ENCODE peak calls at places on chromosomes 13 and 19, in ten cellular contexts. One of them, this sample, is unnamed.

GRCh38 chr19:4501691-4502090 is 16.6 kb downstream of the PLIN4 start:
- DNase-seq in OCI-LY7: no peak
- DNase-seq in AG04450: no peak
- DNase-seq in HFF-Myc: no peak
- DNase-seq in ascending aorta: no peak
- DNase-seq in MCF 10A: no peak
- DNase-seq in GM10248: no peak
- DNase-seq in sigmoid colon: no peak
- DNase-seq in cardiac muscle cell: no peak
- DNase-seq in endodermal cell: no peak
- DNase-seq in this sample: no peak

GRCh38 chr13:51794959-51795358 is 9.0 kb downstream of the DHRS12 start:
- DNase-seq in ascending aorta: no peak
- DNase-seq in endodermal cell: no peak
- DNase-seq in AG04450: no peak
- DNase-seq in cardiac muscle cell: no peak
- DNase-seq in OCI-LY7: peak
- DNase-seq in HFF-Myc: no peak
- DNase-seq in sigmoid colon: peak
- DNase-seq in MCF 10A: no peak
- DNase-seq in GM10248: no peak
- DNase-seq in this sample: no peak

GRCh38 chr19:13827656-13828055 is 32.4 kb downstream of the ZSWIM4 start:
- DNase-seq in endodermal cell: peak
- DNase-seq in HFF-Myc: no peak
- DNase-seq in ascending aorta: no peak
- DNase-seq in MCF 10A: no peak
- DNase-seq in OCI-LY7: no peak
- DNase-seq in GM10248: no peak
- DNase-seq in cardiac muscle cell: no peak
- DNase-seq in sigmoid colon: no peak
- DNase-seq in AG04450: no peak
- DNase-seq in this sample: no peak

GRCh38 chr19:29680447-29680846 is 15.2 kb downstream of the PLEKHF1 start:
- DNase-seq in cardiac muscle cell: no peak
- DNase-seq in MCF 10A: no peak
- DNase-seq in OCI-LY7: peak
- DNase-seq in AG04450: no peak
- DNase-seq in GM10248: peak
- DNase-seq in endodermal cell: no peak
- DNase-seq in sigmoid colon: no peak
- DNase-seq in ascending aorta: peak
- DNase-seq in HFF-Myc: no peak
- DNase-seq in this sample: peak

GRCh38 chr19:16628984-16629691 is 1.1 kb upstream of the MED26 start:
- DNase-seq in GM10248: no peak
- DNase-seq in HFF-Myc: peak
- DNase-seq in ascending aorta: no peak
- DNase-seq in OCI-LY7: peak
- DNase-seq in cardiac muscle cell: no peak
- DNase-seq in sigmoid colon: peak
- DNase-seq in endodermal cell: no peak
- DNase-seq in AG04450: peak
- DNase-seq in MCF 10A: peak
- DNase-seq in this sample: peak

GRCh38 chr13:40290758-40291157 is 375.7 kb downstream of the FOXO1 start:
- DNase-seq in MCF 10A: no peak
- DNase-seq in HFF-Myc: no peak
- DNase-seq in ascending aorta: no peak
- DNase-seq in GM10248: no peak
- DNase-seq in endodermal cell: no peak
- DNase-seq in AG04450: no peak
- DNase-seq in sigmoid colon: no peak
- DNase-seq in OCI-LY7: no peak
- DNase-seq in cardiac muscle cell: no peak
- DNase-seq in this sample: no peak

GRCh38 chr13:61833228-61833627 is 417.6 kb upstream of the PCDH20 start:
- DNase-seq in HFF-Myc: no peak
- DNase-seq in ascending aorta: no peak
- DNase-seq in MCF 10A: no peak
- DNase-seq in OCI-LY7: no peak
- DNase-seq in GM10248: no peak
- DNase-seq in endodermal cell: no peak
- DNase-seq in cardiac muscle cell: no peak
- DNase-seq in sigmoid colon: no peak
- DNase-seq in AG04450: no peak
- DNase-seq in this sample: no peak

GRCh38 chr19:38035515-38036495 is 128.8 kb downstream of the SIPA1L3 start:
- DNase-seq in AG04450: no peak
- DNase-seq in sigmoid colon: no peak
- DNase-seq in endodermal cell: no peak
- DNase-seq in GM10248: no peak
- DNase-seq in HFF-Myc: no peak
- DNase-seq in cardiac muscle cell: no peak
- DNase-seq in MCF 10A: no peak
- DNase-seq in OCI-LY7: no peak
- DNase-seq in ascending aorta: no peak
- DNase-seq in this sample: no peak

GRCh38 chr13:26424181-26424580 is 133.3 kb upstream of the WASF3 start:
- DNase-seq in cardiac muscle cell: no peak
- DNase-seq in sigmoid colon: peak
- DNase-seq in GM10248: no peak
- DNase-seq in AG04450: no peak
- DNase-seq in MCF 10A: no peak
- DNase-seq in HFF-Myc: no peak
- DNase-seq in endodermal cell: no peak
- DNase-seq in ascending aorta: peak
- DNase-seq in OCI-LY7: no peak
- DNase-seq in this sample: no peak

GRCh38 chr19:42363614-42364346 is 26.3 kb downstream of the CNFN start:
- DNase-seq in MCF 10A: no peak
- DNase-seq in OCI-LY7: peak
- DNase-seq in cardiac muscle cell: no peak
- DNase-seq in AG04450: no peak
- DNase-seq in HFF-Myc: no peak
- DNase-seq in endodermal cell: no peak
- DNase-seq in sigmoid colon: no peak
- DNase-seq in GM10248: peak
- DNase-seq in ascending aorta: no peak
- DNase-seq in this sample: peak

GRCh38 chr19:10858204-10858828 is 10.1 kb downstream of the C19orf38 start:
- DNase-seq in cardiac muscle cell: peak
- DNase-seq in MCF 10A: peak
- DNase-seq in OCI-LY7: peak
- DNase-seq in HFF-Myc: no peak
- DNase-seq in GM10248: peak
- DNase-seq in sigmoid colon: no peak
- DNase-seq in ascending aorta: no peak
- DNase-seq in endodermal cell: peak
- DNase-seq in AG04450: no peak
- DNase-seq in this sample: peak

GRCh38 chr19:36679455-36679854 is 8.0 kb upstream of the ZNF567 start:
- DNase-seq in HFF-Myc: no peak
- DNase-seq in MCF 10A: no peak
- DNase-seq in GM10248: no peak
- DNase-seq in ascending aorta: no peak
- DNase-seq in OCI-LY7: no peak
- DNase-seq in AG04450: no peak
- DNase-seq in cardiac muscle cell: no peak
- DNase-seq in endodermal cell: no peak
- DNase-seq in sigmoid colon: no peak
- DNase-seq in this sample: no peak

GRCh38 chr13:49292742-49293498 is 45.2 kb downstream of the CDADC1 start:
- DNase-seq in GM10248: no peak
- DNase-seq in endodermal cell: no peak
- DNase-seq in MCF 10A: no peak
- DNase-seq in AG04450: peak
- DNase-seq in sigmoid colon: peak
- DNase-seq in ascending aorta: peak
- DNase-seq in cardiac muscle cell: peak
- DNase-seq in OCI-LY7: no peak
- DNase-seq in HFF-Myc: no peak
- DNase-seq in this sample: no peak

GRCh38 chr19:55273978-55274707 is 5.8 kb downstream of the HSPBP1 start:
- DNase-seq in endodermal cell: no peak
- DNase-seq in OCI-LY7: peak
- DNase-seq in HFF-Myc: no peak
- DNase-seq in ascending aorta: no peak
- DNase-seq in AG04450: no peak
- DNase-seq in MCF 10A: no peak
- DNase-seq in GM10248: no peak
- DNase-seq in cardiac muscle cell: no peak
- DNase-seq in sigmoid colon: no peak
- DNase-seq in this sample: no peak

DNA sequence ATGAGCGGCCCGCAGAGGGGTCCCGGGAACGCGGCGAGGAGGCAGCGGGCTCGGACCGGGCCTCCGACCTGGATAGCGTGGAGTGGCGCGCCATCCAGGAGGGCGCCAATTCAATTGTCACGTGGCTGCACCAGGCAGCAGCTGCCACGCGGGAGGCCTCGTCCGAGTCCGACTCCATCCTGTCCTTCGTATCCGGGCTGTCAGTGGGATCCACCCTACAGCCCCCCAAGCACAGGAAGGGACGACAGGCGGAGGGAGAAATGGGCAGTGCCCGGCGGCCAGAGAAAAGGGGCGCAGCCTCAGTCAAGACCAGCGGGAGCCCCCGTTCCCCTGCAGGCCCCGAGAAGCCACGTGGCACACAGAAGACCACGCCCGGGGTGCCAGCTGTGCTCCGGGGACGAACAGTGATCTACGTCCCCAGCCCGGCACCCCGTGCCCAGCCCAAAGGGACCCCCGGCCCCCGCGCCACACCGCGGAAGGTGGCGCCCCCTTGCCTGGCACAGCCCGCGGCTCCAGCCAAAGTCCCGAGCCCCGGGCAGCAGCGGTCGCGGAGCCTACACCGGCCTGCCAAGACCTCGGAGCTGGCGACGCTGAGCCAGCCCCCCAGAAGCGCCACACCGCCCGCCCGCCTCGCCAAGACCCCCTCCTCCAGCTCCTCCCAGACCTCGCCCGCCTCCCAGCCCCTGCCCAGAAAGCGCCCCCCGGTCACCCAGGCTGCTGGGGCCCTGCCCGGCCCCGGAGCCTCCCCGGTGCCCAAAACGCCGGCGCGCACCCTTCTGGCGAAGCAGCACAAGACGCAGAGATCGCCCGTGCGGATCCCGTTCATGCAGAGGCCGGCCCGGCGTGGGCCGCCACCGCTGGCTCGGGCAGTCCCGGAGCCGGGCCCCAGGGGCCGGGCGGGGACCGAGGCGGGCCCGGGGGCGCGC is 10.5 kb downstream of the C19orf25 start:
- DNase-seq in OCI-LY7: peak
- DNase-seq in AG04450: no peak
- DNase-seq in endodermal cell: peak
- DNase-seq in MCF 10A: peak
- DNase-seq in ascending aorta: no peak
- DNase-seq in GM10248: no peak
- DNase-seq in HFF-Myc: no peak
- DNase-seq in cardiac muscle cell: peak
- DNase-seq in sigmoid colon: no peak
- DNase-seq in this sample: peak
- TF ChIP-seq CTCF in OCI-LY7: peak
- TF ChIP-seq CTCF in AG04450: no peak
- TF ChIP-seq CTCF in endodermal cell: no peak
- TF ChIP-seq CTCF in MCF 10A: no peak
- TF ChIP-seq CTCF in ascending aorta: no peak
- TF ChIP-seq CTCF in GM10248: peak
- TF ChIP-seq CTCF in HFF-Myc: no peak
- TF ChIP-seq CTCF in cardiac muscle cell: no peak
- TF ChIP-seq CTCF in sigmoid colon: no peak
- TF ChIP-seq CTCF in this sample: no peak

DNA sequence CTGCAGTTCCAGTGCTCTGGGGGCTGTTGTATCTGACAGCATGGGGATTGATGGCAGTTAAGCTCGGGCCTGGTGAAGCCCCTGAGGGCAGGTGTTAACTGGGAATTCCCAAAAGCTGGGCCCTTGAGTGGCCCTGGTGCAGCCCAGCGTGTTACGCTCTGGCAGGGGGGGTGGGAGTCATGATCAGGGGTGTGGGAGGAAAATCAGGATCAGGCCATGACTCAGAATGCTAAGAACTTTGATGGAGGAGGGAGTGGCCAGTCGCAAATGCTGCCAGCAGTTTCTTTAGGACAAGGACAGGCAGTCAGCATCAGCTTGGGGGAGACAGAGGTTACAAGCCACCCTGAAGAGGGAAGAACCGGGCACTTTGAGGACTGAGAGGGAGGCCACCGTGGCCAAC is 19.6 kb downstream of the AP2A1 start:
- DNase-seq in sigmoid colon: no peak
- DNase-seq in ascending aorta: no peak
- DNase-seq in OCI-LY7: no peak
- DNase-seq in MCF 10A: peak
- DNase-seq in endodermal cell: no peak
- DNase-seq in cardiac muscle cell: peak
- DNase-seq in AG04450: no peak
- DNase-seq in HFF-Myc: no peak
- DNase-seq in GM10248: no peak
- DNase-seq in this sample: no peak
- TF ChIP-seq CTCF in sigmoid colon: no peak
- TF ChIP-seq CTCF in ascending aorta: no peak
- TF ChIP-seq CTCF in OCI-LY7: no peak
- TF ChIP-seq CTCF in MCF 10A: no peak
- TF ChIP-seq CTCF in endodermal cell: no peak
- TF ChIP-seq CTCF in cardiac muscle cell: no peak
- TF ChIP-seq CTCF in AG04450: no peak
- TF ChIP-seq CTCF in HFF-Myc: no peak
- TF ChIP-seq CTCF in GM10248: no peak
- TF ChIP-seq CTCF in this sample: no peak

DNA sequence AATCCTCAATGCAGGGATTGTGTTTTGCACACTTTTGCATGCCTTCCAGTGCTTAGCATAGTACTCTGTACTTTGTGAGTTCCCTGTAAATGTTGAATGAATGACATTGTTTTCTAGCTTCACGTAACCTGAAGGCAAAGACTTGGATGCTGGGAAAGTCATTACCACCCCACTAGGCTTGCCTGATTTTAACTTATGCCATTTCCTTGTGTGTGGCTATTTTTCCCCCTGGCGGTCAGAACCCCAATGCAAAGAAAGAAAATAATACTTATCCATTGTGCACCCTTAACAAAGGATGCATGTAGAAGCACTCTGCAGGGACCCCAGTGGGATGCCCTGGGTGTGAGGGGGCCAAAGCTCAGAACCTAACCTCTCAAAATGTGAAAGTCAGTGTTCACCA is 1.2 kb upstream of the ENOX1 start:
- DNase-seq in cardiac muscle cell: no peak
- DNase-seq in HFF-Myc: no peak
- DNase-seq in sigmoid colon: no peak
- DNase-seq in OCI-LY7: peak
- DNase-seq in MCF 10A: peak
- DNase-seq in AG04450: no peak
- DNase-seq in endodermal cell: no peak
- DNase-seq in GM10248: peak
- DNase-seq in ascending aorta: no peak
- DNase-seq in this sample: peak
- TF ChIP-seq CTCF in cardiac muscle cell: peak
- TF ChIP-seq CTCF in HFF-Myc: peak
- TF ChIP-seq CTCF in sigmoid colon: no peak
- TF ChIP-seq CTCF in OCI-LY7: peak
- TF ChIP-seq CTCF in MCF 10A: peak
- TF ChIP-seq CTCF in AG04450: peak
- TF ChIP-seq CTCF in endodermal cell: peak
- TF ChIP-seq CTCF in GM10248: no peak
- TF ChIP-seq CTCF in ascending aorta: no peak
- TF ChIP-seq CTCF in this sample: peak

GRCh38 chr13:102484329-102484728 is 82.5 kb upstream of the FGF14 start:
- DNase-seq in cardiac muscle cell: peak
- DNase-seq in AG04450: no peak
- DNase-seq in HFF-Myc: no peak
- DNase-seq in endodermal cell: no peak
- DNase-seq in MCF 10A: peak
- DNase-seq in OCI-LY7: no peak
- DNase-seq in ascending aorta: no peak
- DNase-seq in GM10248: no peak
- DNase-seq in sigmoid colon: no peak
- DNase-seq in this sample: no peak
- TF ChIP-seq CTCF in cardiac muscle cell: no peak
- TF ChIP-seq CTCF in AG04450: peak
- TF ChIP-seq CTCF in HFF-Myc: no peak
- TF ChIP-seq CTCF in endodermal cell: peak
- TF ChIP-seq CTCF in MCF 10A: peak
- TF ChIP-seq CTCF in OCI-LY7: peak
- TF ChIP-seq CTCF in ascending aorta: no peak
- TF ChIP-seq CTCF in GM10248: no peak
- TF ChIP-seq CTCF in sigmoid colon: no peak
- TF ChIP-seq CTCF in this sample: no peak